ENCODE peak calls at places on chromosomes 6 and 20, in six cellular contexts. One of them, this sample, is unnamed.

GRCh38 chr20:16035576-16035975 is 537.7 kb downstream of the KIF16B start:
- DNase-seq in epithelial cell of esophagus: no peak
- DNase-seq in GM06990: no peak
- DNase-seq in naive thymus-derived CD4-positive, alpha-beta T cell: no peak
- DNase-seq in adrenal gland: no peak
- DNase-seq in AG04450: no peak
- DNase-seq in this sample: no peak

GRCh38 chr20:44411020-44411756 is 55.7 kb downstream of the HNF4A start:
- DNase-seq in epithelial cell of esophagus: no peak
- DNase-seq in GM06990: no peak
- DNase-seq in naive thymus-derived CD4-positive, alpha-beta T cell: no peak
- DNase-seq in adrenal gland: peak
- DNase-seq in AG04450: no peak
- DNase-seq in this sample: no peak

GRCh38 chr6:28580484-28580883 is 54.8 kb downstream of the GPX5 start:
- DNase-seq in epithelial cell of esophagus: peak
- DNase-seq in GM06990: no peak
- DNase-seq in naive thymus-derived CD4-positive, alpha-beta T cell: no peak
- DNase-seq in adrenal gland: no peak
- DNase-seq in AG04450: no peak
- DNase-seq in this sample: no peak

GRCh38 chr6:109165392-109165964 is 70.2 kb downstream of the CEP57L1 start:
- DNase-seq in epithelial cell of esophagus: peak
- DNase-seq in GM06990: no peak
- DNase-seq in naive thymus-derived CD4-positive, alpha-beta T cell: no peak
- DNase-seq in adrenal gland: peak
- DNase-seq in AG04450: peak
- DNase-seq in this sample: peak

GRCh38 chr20:32762754-32763201 is 593 bp downstream of the DNMT3B start:
- DNase-seq in epithelial cell of esophagus: no peak
- DNase-seq in GM06990: no peak
- DNase-seq in naive thymus-derived CD4-positive, alpha-beta T cell: no peak
- DNase-seq in adrenal gland: peak
- DNase-seq in AG04450: no peak
- DNase-seq in this sample: no peak

GRCh38 chr6:75605635-75606034 is 4.0 kb downstream of the SENP6 start:
- DNase-seq in epithelial cell of esophagus: no peak
- DNase-seq in GM06990: no peak
- DNase-seq in naive thymus-derived CD4-positive, alpha-beta T cell: no peak
- DNase-seq in adrenal gland: no peak
- DNase-seq in AG04450: no peak
- DNase-seq in this sample: no peak

GRCh38 chr6:129340983-129341382 is 369.0 kb downstream of the ARHGAP18 start:
- DNase-seq in epithelial cell of esophagus: peak
- DNase-seq in GM06990: no peak
- DNase-seq in naive thymus-derived CD4-positive, alpha-beta T cell: no peak
- DNase-seq in adrenal gland: no peak
- DNase-seq in AG04450: peak
- DNase-seq in this sample: peak

GRCh38 chr6:13554929-13555333 is 19.5 kb upstream of the SIRT5 start:
- DNase-seq in epithelial cell of esophagus: peak
- DNase-seq in GM06990: no peak
- DNase-seq in naive thymus-derived CD4-positive, alpha-beta T cell: no peak
- DNase-seq in adrenal gland: peak
- DNase-seq in AG04450: no peak
- DNase-seq in this sample: no peak

GRCh38 chr6:148746363-148747144 is at the start of gene UST:
- DNase-seq in epithelial cell of esophagus: peak
- DNase-seq in GM06990: peak
- DNase-seq in naive thymus-derived CD4-positive, alpha-beta T cell: peak
- DNase-seq in adrenal gland: peak
- DNase-seq in AG04450: peak
- DNase-seq in this sample: peak

GRCh38 chr6:136134275-136134674 is 115.8 kb downstream of the MTFR2 start:
- DNase-seq in epithelial cell of esophagus: no peak
- DNase-seq in GM06990: no peak
- DNase-seq in naive thymus-derived CD4-positive, alpha-beta T cell: no peak
- DNase-seq in adrenal gland: no peak
- DNase-seq in AG04450: no peak
- DNase-seq in this sample: no peak

GRCh38 chr6:168130683-168131371 is 51.8 kb upstream of the FRMD1 start:
- DNase-seq in epithelial cell of esophagus: no peak
- DNase-seq in GM06990: no peak
- DNase-seq in naive thymus-derived CD4-positive, alpha-beta T cell: no peak
- DNase-seq in adrenal gland: no peak
- DNase-seq in AG04450: no peak
- DNase-seq in this sample: no peak

GRCh38 chr6:166032366-166033171 is 135.1 kb downstream of the TBXT start:
- DNase-seq in epithelial cell of esophagus: no peak
- DNase-seq in GM06990: no peak
- DNase-seq in naive thymus-derived CD4-positive, alpha-beta T cell: no peak
- DNase-seq in adrenal gland: peak
- DNase-seq in AG04450: peak
- DNase-seq in this sample: peak

GRCh38 chr6:150600003-150600301 is 267 bp downstream of the PLEKHG1 start:
- DNase-seq in epithelial cell of esophagus: no peak
- DNase-seq in GM06990: no peak
- DNase-seq in naive thymus-derived CD4-positive, alpha-beta T cell: no peak
- DNase-seq in adrenal gland: no peak
- DNase-seq in AG04450: no peak
- DNase-seq in this sample: no peak

GRCh38 chr20:45592574-45593189 is 13.6 kb upstream of the WFDC8 start:
- DNase-seq in epithelial cell of esophagus: peak
- DNase-seq in GM06990: no peak
- DNase-seq in naive thymus-derived CD4-positive, alpha-beta T cell: no peak
- DNase-seq in adrenal gland: peak
- DNase-seq in AG04450: no peak
- DNase-seq in this sample: no peak

GRCh38 chr6:9948600-9949138 is 466.2 kb downstream of the TFAP2A start:
- DNase-seq in epithelial cell of esophagus: no peak
- DNase-seq in GM06990: no peak
- DNase-seq in naive thymus-derived CD4-positive, alpha-beta T cell: no peak
- DNase-seq in adrenal gland: no peak
- DNase-seq in AG04450: no peak
- DNase-seq in this sample: no peak

GRCh38 chr20:57470212-57470522 is 54.8 kb downstream of the CTCFL start:
- DNase-seq in epithelial cell of esophagus: no peak
- DNase-seq in GM06990: no peak
- DNase-seq in naive thymus-derived CD4-positive, alpha-beta T cell: no peak
- DNase-seq in adrenal gland: no peak
- DNase-seq in AG04450: no peak
- DNase-seq in this sample: no peak

GRCh38 chr6:140463312-140463710 is 1088.9 kb upstream of the CITED2 start:
- DNase-seq in epithelial cell of esophagus: no peak
- DNase-seq in GM06990: no peak
- DNase-seq in naive thymus-derived CD4-positive, alpha-beta T cell: no peak
- DNase-seq in adrenal gland: no peak
- DNase-seq in AG04450: no peak
- DNase-seq in this sample: no peak

GRCh38 chr6:167127785-167128531 is 5.1 kb downstream of the CCR6 start:
- DNase-seq in epithelial cell of esophagus: no peak
- DNase-seq in GM06990: no peak
- DNase-seq in naive thymus-derived CD4-positive, alpha-beta T cell: no peak
- DNase-seq in adrenal gland: no peak
- DNase-seq in AG04450: no peak
- DNase-seq in this sample: no peak

GRCh38 chr6:110517034-110517433 is 40.6 kb upstream of the SLC22A16 start:
- DNase-seq in epithelial cell of esophagus: no peak
- DNase-seq in GM06990: no peak
- DNase-seq in naive thymus-derived CD4-positive, alpha-beta T cell: no peak
- DNase-seq in adrenal gland: no peak
- DNase-seq in AG04450: no peak
- DNase-seq in this sample: no peak

GRCh38 chr20:9375221-9375681 is 139.1 kb upstream of the LAMP5 start:
- DNase-seq in epithelial cell of esophagus: no peak
- DNase-seq in GM06990: no peak
- DNase-seq in naive thymus-derived CD4-positive, alpha-beta T cell: no peak
- DNase-seq in adrenal gland: no peak
- DNase-seq in AG04450: peak
- DNase-seq in this sample: no peak

GRCh38 chr6:42259841-42260395 is 42.3 kb upstream of the MRPS10 start:
- DNase-seq in epithelial cell of esophagus: no peak
- DNase-seq in GM06990: no peak
- DNase-seq in naive thymus-derived CD4-positive, alpha-beta T cell: no peak
- DNase-seq in adrenal gland: no peak
- DNase-seq in AG04450: no peak
- DNase-seq in this sample: no peak

GRCh38 chr6:108638993-108639392 is 78.3 kb downstream of the FOXO3 start:
- DNase-seq in epithelial cell of esophagus: no peak
- DNase-seq in GM06990: no peak
- DNase-seq in naive thymus-derived CD4-positive, alpha-beta T cell: no peak
- DNase-seq in adrenal gland: no peak
- DNase-seq in AG04450: no peak
- DNase-seq in this sample: no peak

GRCh38 chr6:31559958-31560696 is 12.0 kb upstream of the LTA start:
- DNase-seq in epithelial cell of esophagus: peak
- DNase-seq in GM06990: peak
- DNase-seq in naive thymus-derived CD4-positive, alpha-beta T cell: no peak
- DNase-seq in adrenal gland: peak
- DNase-seq in AG04450: no peak
- DNase-seq in this sample: no peak

GRCh38 chr6:13653296-13653695 is 38.2 kb downstream of the NOL7 start:
- DNase-seq in epithelial cell of esophagus: no peak
- DNase-seq in GM06990: no peak
- DNase-seq in naive thymus-derived CD4-positive, alpha-beta T cell: no peak
- DNase-seq in adrenal gland: no peak
- DNase-seq in AG04450: no peak
- DNase-seq in this sample: no peak

GRCh38 chr6:135692426-135692825 is 159.1 kb upstream of the PDE7B start:
- DNase-seq in epithelial cell of esophagus: no peak
- DNase-seq in GM06990: no peak
- DNase-seq in naive thymus-derived CD4-positive, alpha-beta T cell: no peak
- DNase-seq in adrenal gland: no peak
- DNase-seq in AG04450: no peak
- DNase-seq in this sample: no peak

DNA sequence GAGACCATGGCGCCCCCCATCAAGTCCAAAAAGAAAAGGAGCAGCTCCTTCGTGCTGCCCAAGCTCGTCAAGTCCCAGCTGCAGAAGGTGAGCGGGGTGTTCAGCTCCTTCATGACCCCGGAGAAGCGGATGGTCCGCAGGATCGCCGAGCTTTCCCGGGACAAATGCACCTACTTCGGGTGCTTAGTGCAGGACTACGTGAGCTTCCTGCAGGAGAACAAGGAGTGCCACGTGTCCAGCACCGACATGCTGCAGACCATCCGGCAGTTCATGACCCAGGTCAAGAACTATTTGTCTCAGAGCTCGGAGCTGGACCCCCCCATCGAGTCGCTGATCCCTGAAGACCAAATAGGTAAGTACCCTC is 41.7 kb upstream of the NAA20 start:
- DNase-seq in epithelial cell of esophagus: no peak
- DNase-seq in GM06990: no peak
- DNase-seq in naive thymus-derived CD4-positive, alpha-beta T cell: no peak
- DNase-seq in adrenal gland: peak
- DNase-seq in AG04450: no peak
- DNase-seq in this sample: no peak
- H3K4me3 ChIP-seq in epithelial cell of esophagus: peak
- H3K4me3 ChIP-seq in GM06990: no peak
- H3K4me3 ChIP-seq in naive thymus-derived CD4-positive, alpha-beta T cell: no peak
- H3K4me3 ChIP-seq in adrenal gland: no peak
- H3K4me3 ChIP-seq in AG04450: peak
- H3K4me3 ChIP-seq in this sample: peak

DNA sequence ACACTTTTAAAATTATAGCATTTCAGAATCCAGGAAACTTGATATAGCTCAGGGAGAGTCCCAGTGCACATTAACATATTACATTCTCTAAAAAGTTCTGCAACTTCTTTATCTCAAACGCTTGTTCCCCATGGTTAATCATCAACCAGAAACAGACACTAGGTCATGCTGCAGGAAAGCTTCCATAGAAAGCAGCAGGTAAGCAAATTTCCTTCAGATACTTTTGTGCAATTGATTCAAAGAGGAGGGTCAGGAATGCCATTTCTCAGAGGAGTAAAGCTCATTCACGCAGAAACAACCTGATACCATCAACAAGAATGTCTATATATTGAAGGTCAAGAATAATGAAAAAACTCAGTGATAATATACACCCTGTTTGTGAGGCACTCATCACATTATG is 95.4 kb downstream of the LY86 start:
- DNase-seq in epithelial cell of esophagus: no peak
- DNase-seq in GM06990: no peak
- DNase-seq in naive thymus-derived CD4-positive, alpha-beta T cell: no peak
- DNase-seq in adrenal gland: no peak
- DNase-seq in AG04450: no peak
- DNase-seq in this sample: no peak
- H3K4me3 ChIP-seq in epithelial cell of esophagus: no peak
- H3K4me3 ChIP-seq in GM06990: no peak
- H3K4me3 ChIP-seq in naive thymus-derived CD4-positive, alpha-beta T cell: no peak
- H3K4me3 ChIP-seq in adrenal gland: no peak
- H3K4me3 ChIP-seq in AG04450: no peak
- H3K4me3 ChIP-seq in this sample: no peak

GRCh38 chr20:39225536-39225935 is 263.4 kb downstream of the DHX35 start:
- DNase-seq in epithelial cell of esophagus: no peak
- DNase-seq in GM06990: no peak
- DNase-seq in naive thymus-derived CD4-positive, alpha-beta T cell: no peak
- DNase-seq in adrenal gland: no peak
- DNase-seq in AG04450: no peak
- DNase-seq in this sample: no peak
- H3K4me3 ChIP-seq in epithelial cell of esophagus: no peak
- H3K4me3 ChIP-seq in GM06990: no peak
- H3K4me3 ChIP-seq in naive thymus-derived CD4-positive, alpha-beta T cell: no peak
- H3K4me3 ChIP-seq in adrenal gland: no peak
- H3K4me3 ChIP-seq in AG04450: no peak
- H3K4me3 ChIP-seq in this sample: no peak

GRCh38 chr20:62839261-62839660 is 22.4 kb downstream of the TCFL5 start:
- DNase-seq in epithelial cell of esophagus: no peak
- DNase-seq in GM06990: no peak
- DNase-seq in naive thymus-derived CD4-positive, alpha-beta T cell: no peak
- DNase-seq in adrenal gland: no peak
- DNase-seq in AG04450: no peak
- DNase-seq in this sample: no peak

GRCh38 chr20:62837790-62838458 is 21.1 kb downstream of the COL9A3 start:
- DNase-seq in epithelial cell of esophagus: peak
- DNase-seq in GM06990: no peak
- DNase-seq in naive thymus-derived CD4-positive, alpha-beta T cell: no peak
- DNase-seq in adrenal gland: no peak
- DNase-seq in AG04450: no peak
- DNase-seq in this sample: no peak

GRCh38 chr20:62839816-62840215 is 21.8 kb downstream of the TCFL5 start:
- DNase-seq in epithelial cell of esophagus: no peak
- DNase-seq in GM06990: no peak
- DNase-seq in naive thymus-derived CD4-positive, alpha-beta T cell: no peak
- DNase-seq in adrenal gland: no peak
- DNase-seq in AG04450: no peak
- DNase-seq in this sample: no peak

GRCh38 chr20:62837091-62837490 is 20.2 kb downstream of the COL9A3 start:
- DNase-seq in epithelial cell of esophagus: no peak
- DNase-seq in GM06990: no peak
- DNase-seq in naive thymus-derived CD4-positive, alpha-beta T cell: no peak
- DNase-seq in adrenal gland: no peak
- DNase-seq in AG04450: no peak
- DNase-seq in this sample: no peak

DNA sequence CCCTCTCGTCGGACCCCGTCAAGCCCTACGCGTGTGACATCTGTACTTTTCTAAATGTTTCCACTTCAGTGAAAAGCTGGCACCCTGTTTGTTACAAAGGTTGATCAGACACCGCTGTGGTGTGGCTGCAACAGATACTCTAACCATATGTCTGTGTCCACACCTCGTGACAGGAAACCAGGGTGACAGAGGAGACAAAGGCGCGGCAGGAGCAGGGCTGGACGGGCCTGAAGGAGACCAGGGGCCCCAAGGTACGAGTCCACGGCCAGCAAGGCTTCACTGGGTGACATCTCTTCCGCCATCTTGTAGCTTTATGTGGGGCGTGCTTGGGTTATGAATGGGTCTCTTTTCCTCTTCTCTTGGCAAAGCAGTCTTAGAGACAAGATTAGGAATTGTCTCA is 21.7 kb downstream of the COL9A3 start:
- DNase-seq in epithelial cell of esophagus: no peak
- DNase-seq in GM06990: no peak
- DNase-seq in naive thymus-derived CD4-positive, alpha-beta T cell: no peak
- DNase-seq in adrenal gland: no peak
- DNase-seq in AG04450: no peak
- DNase-seq in this sample: no peak
- H3K4me3 ChIP-seq in epithelial cell of esophagus: no peak
- H3K4me3 ChIP-seq in GM06990: no peak
- H3K4me3 ChIP-seq in naive thymus-derived CD4-positive, alpha-beta T cell: no peak
- H3K4me3 ChIP-seq in adrenal gland: no peak
- H3K4me3 ChIP-seq in AG04450: no peak
- H3K4me3 ChIP-seq in this sample: no peak

This sample was measured in AG09309.